ENCODE peak calls at places on chromosomes 5 and 9, in six cellular contexts. F is body of pancreas, J is colonic mucosa, I is left ventricle myocardium inferior, H is GM20000, M is IMR-90. X is an unnamed sample.

GRCh38 chr5:62314431-62314830 is 8.4 kb downstream of the KIF2A start:
- DNase-seq in J (no peak), H (no peak), F (no peak), I (no peak), M (no peak), X (no peak)

GRCh38 chr5:126096442-126096841 is 326.8 kb upstream of the GRAMD2B start:
- DNase-seq in I (no peak), H (no peak), M (no peak), F (no peak), J (no peak), X (no peak)

GRCh38 chr9:123486431-123486830 is 130.4 kb downstream of the CRB2 start:
- DNase-seq in H (no peak), I (no peak), F (no peak), J (no peak), M (no peak), X (no peak)

GRCh38 chr5:5278201-5278814 is 138.2 kb downstream of the ADAMTS16 start:
- DNase-seq in H (no peak), J (no peak), M (no peak), I (no peak), F (no peak), X (no peak)

GRCh38 chr5:154312571-154312970 is 122.0 kb downstream of the GALNT10 start:
- DNase-seq in F (no peak), H (no peak), J (no peak), M (peak; percentile 40), I (no peak), X (no peak)

GRCh38 chr5:6705959-6706358 is 7.3 kb upstream of the TENT4A start:
- DNase-seq in H (no peak), J (no peak), F (no peak), M (no peak), I (no peak), X (no peak)

GRCh38 chr9:78035369-78035993 is 3.9 kb upstream of the GNAQ start:
- DNase-seq in M (peak; percentile 84), H (peak; percentile 63), J (peak; percentile 72), I (no peak), F (peak; percentile 62), X (peak; percentile 47)

GRCh38 chr9:84993105-84993504 is 323.6 kb downstream of the NTRK2 start:
- DNase-seq in F (no peak), H (no peak), I (no peak), J (no peak), M (no peak), X (no peak)

GRCh38 chr5:80591352-80591751 is 21.3 kb upstream of the ANKRD34B start:
- DNase-seq in M (no peak), I (no peak), F (no peak), J (no peak), H (no peak), X (no peak)

GRCh38 chr5:151463137-151464029 is 16.0 kb downstream of the SLC36A1 start:
- DNase-seq in J (peak; percentile 44), I (no peak), F (no peak), M (no peak), H (no peak), X (no peak)

GRCh38 chr5:135497971-135498661 is 37.6 kb downstream of the NEUROG1 start:
- DNase-seq in H (no peak), I (no peak), F (no peak), J (no peak), M (no peak), X (no peak)

GRCh38 chr9:3398232-3398648 is 127.6 kb downstream of the RFX3 start:
- DNase-seq in H (peak; percentile 15), J (no peak), I (no peak), M (no peak), F (no peak), X (no peak)

GRCh38 chr9:109907810-109908458 is 127.9 kb downstream of the PALM2AKAP2 start:
- DNase-seq in H (no peak), F (no peak), J (no peak), M (no peak), I (no peak), X (no peak)

GRCh38 chr5:33684760-33685159 is 207.0 kb downstream of the ADAMTS12 start:
- DNase-seq in H (no peak), I (no peak), M (no peak), F (no peak), J (no peak), X (no peak)

GRCh38 chr9:113566011-113566711 is 102.6 kb downstream of the RGS3 start:
- DNase-seq in F (no peak), I (no peak), H (no peak), M (no peak), J (no peak), X (no peak)

GRCh38 chr5:19978466-19978865 is 9.5 kb downstream of the CDH18 start:
- DNase-seq in I (no peak), J (no peak), H (no peak), M (no peak), F (no peak), X (no peak)

GRCh38 chr9:136947955-136948510 is 3.0 kb downstream of the C8G start:
- DNase-seq in J (peak; percentile 76), I (peak; percentile 71), M (peak; percentile 4), H (peak; percentile 76), F (peak; percentile 50), X (peak; percentile 65)

GRCh38 chr5:40291338-40291737 is 388.4 kb upstream of the PTGER4 start:
- DNase-seq in H (no peak), F (no peak), J (no peak), I (no peak), M (peak; percentile 35), X (no peak)

GRCh38 chr9:20490246-20490834 is 132.0 kb downstream of the MLLT3 start:
- DNase-seq in M (no peak), H (peak; percentile 13), I (no peak), F (no peak), J (no peak), X (no peak)

GRCh38 chr9:71861618-71862017 is 49.4 kb downstream of the ABHD17B start:
- DNase-seq in J (no peak), F (no peak), M (no peak), H (no peak), I (no peak), X (no peak)

GRCh38 chr5:55096860-55097259 is 5.6 kb upstream of the GZMA start:
- DNase-seq in M (no peak), I (no peak), H (no peak), F (no peak), J (no peak), X (no peak)

GRCh38 chr9:95750725-95751644 is 124.5 kb upstream of the ERCC6L2 start:
- DNase-seq in H (no peak), M (no peak), I (no peak), F (no peak), J (no peak), X (no peak)

GRCh38 chr5:178940569-178941360 is at the start of gene ZNF454:
- DNase-seq in I (peak; percentile 93), H (no peak), M (peak; percentile 62), J (peak; percentile 90), F (peak; percentile 96), X (no peak)

GRCh38 chr9:73684601-73685000 is 532.9 kb downstream of the ANXA1 start:
- DNase-seq in F (no peak), M (no peak), H (no peak), I (no peak), J (no peak), X (no peak)

GRCh38 chr5:148484651-148485050 is 100.9 kb downstream of the FBXO38 start:
- DNase-seq in F (no peak), H (no peak), I (no peak), M (no peak), J (no peak), X (no peak)

GRCh38 chr5:112492291-112492690 is 73.2 kb upstream of the EPB41L4A start:
- DNase-seq in H (peak; percentile 59), J (no peak), M (peak; percentile 23), I (peak; percentile 56), F (peak; percentile 74), X (peak; percentile 77)

GRCh38 chr9:4143951-4144717 is 155.7 kb downstream of the GLIS3 start:
- DNase-seq in F (no peak), I (no peak), J (no peak), M (peak; percentile 82), H (no peak), X (no peak)

DNA sequence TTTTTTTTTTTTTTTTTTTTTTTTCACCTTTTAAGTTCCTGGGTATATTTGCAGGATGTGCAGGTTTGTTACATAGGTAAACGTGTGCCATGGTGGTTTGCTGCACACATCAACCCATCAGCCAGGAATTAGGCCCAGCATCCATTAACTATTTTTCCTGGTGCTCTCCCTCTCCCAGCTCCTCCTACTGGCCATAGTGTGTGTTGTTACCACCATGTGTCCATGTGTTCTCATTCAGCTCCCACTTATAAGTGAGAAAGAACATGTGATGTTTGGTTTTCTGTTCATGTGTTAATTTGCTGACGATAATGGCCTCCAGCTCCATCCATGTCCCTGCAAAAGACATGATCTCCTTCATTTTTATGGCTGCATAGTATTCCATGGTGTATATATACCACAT is 350.5 kb downstream of the MAN2A1 start:
- DNase-seq in J (no peak), M (no peak), I (no peak), H (no peak), F (no peak), X (no peak)
- TF ChIP-seq CTCF in J (no peak), M (no peak), I (no peak), H (no peak), F (no peak), X (no peak)

GRCh38 chr9:87149794-87150193 is 202.5 kb upstream of the GAS1 start:
- DNase-seq in J (no peak), I (no peak), F (no peak), M (peak; percentile 25), H (no peak), X (no peak)

GRCh38 chr9:87147803-87148202 is 200.5 kb upstream of the GAS1 start:
- DNase-seq in F (no peak), J (no peak), I (no peak), M (no peak), H (no peak), X (no peak)

GRCh38 chr9:87152206-87152605 is 204.9 kb upstream of the GAS1 start:
- DNase-seq in M (no peak), H (no peak), F (no peak), J (no peak), I (no peak), X (no peak)

GRCh38 chr9:87148391-87149237 is 201.3 kb upstream of the GAS1 start:
- DNase-seq in J (peak; percentile 45), I (peak; percentile 89), M (peak; percentile 75), F (peak; percentile 82), H (no peak), X (peak; percentile 64)
- TF ChIP-seq CTCF in J (no peak), I (peak; percentile 46), M (peak; percentile 9), F (no peak), H (no peak), X (no peak)

DNA sequence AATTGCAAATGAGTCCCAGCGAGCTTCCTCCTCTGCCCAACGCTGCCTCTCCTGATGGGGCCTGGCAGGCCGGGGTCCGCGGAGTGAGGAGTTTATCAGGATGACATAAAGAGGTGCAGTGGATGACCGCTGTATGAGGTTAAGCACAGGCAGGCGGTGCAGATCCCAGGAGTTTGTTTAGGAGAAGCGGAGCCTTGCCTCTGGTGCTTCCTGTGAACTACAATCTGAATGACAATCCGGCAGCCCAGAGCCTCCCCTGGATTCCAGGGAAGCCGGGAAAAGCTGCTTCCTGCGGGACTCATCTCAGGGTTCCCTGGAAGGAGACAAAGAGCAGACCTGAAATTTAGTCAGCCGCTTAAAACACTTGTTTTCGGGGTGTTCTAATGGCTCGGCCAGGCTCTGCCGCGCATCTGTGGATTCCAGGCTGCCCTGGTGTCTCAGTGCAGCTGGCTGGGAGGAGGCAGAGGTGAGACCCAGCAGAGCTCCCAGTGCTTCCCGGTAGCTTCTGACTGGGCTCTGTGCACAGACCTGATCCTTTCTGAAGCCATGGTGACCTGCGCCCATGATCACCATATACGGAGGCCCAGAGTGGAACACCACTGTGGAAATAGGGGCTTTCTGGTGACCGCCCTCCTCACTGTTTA is 69.9 kb upstream of the IRX4 start:
- DNase-seq in F (no peak), H (no peak), M (no peak), I (no peak), J (no peak), X (no peak)
- TF ChIP-seq CTCF in F (no peak), H (no peak), M (no peak), I (no peak), J (no peak), X (no peak)

GRCh38 chr5:44808435-44809214 is at the start of gene MRPS30:
- DNase-seq in J (peak; percentile 96), H (peak; percentile 90), M (peak; percentile 99), I (peak; percentile 84), F (peak; percentile 93), X (peak; percentile 91)
- TF ChIP-seq CTCF in J (peak; percentile 26), H (no peak), M (peak; percentile 40), I (peak; percentile 30), F (peak; percentile 9), X (no peak)

X was measured in Calu3.